ENCODE peak calls at places on chromosomes 11 and 22, in nine cellular contexts. One of them, this sample, is unnamed.

GRCh38 chr11:115054541-115055538 is 376.5 kb downstream of the NXPE2 start:
- DNase-seq in HL-60: no peak
- DNase-seq in cardiac fibroblast: no peak
- DNase-seq in upper lobe of right lung: no peak
- DNase-seq in endothelial cell of umbilical vein: no peak
- DNase-seq in epithelial cell of esophagus: no peak
- DNase-seq in heart right ventricle: peak
- DNase-seq in kidney: no peak
- DNase-seq in mucosa of descending colon: no peak
- DNase-seq in this sample: no peak

GRCh38 chr11:65290448-65291165 is 24.1 kb upstream of the CDC42EP2 start:
- DNase-seq in heart right ventricle: peak
- DNase-seq in HL-60: peak
- DNase-seq in epithelial cell of esophagus: peak
- DNase-seq in cardiac fibroblast: peak
- DNase-seq in endothelial cell of umbilical vein: peak
- DNase-seq in kidney: peak
- DNase-seq in upper lobe of right lung: peak
- DNase-seq in mucosa of descending colon: peak
- DNase-seq in this sample: peak

GRCh38 chr22:42897960-42898359 is 40.9 kb upstream of the ARFGAP3 start:
- DNase-seq in HL-60: no peak
- DNase-seq in mucosa of descending colon: no peak
- DNase-seq in epithelial cell of esophagus: no peak
- DNase-seq in heart right ventricle: no peak
- DNase-seq in endothelial cell of umbilical vein: no peak
- DNase-seq in upper lobe of right lung: no peak
- DNase-seq in kidney: no peak
- DNase-seq in cardiac fibroblast: no peak
- DNase-seq in this sample: no peak

GRCh38 chr11:67371549-67372231 is 1.7 kb downstream of the CLCF1 start:
- DNase-seq in mucosa of descending colon: peak
- DNase-seq in epithelial cell of esophagus: peak
- DNase-seq in cardiac fibroblast: peak
- DNase-seq in kidney: no peak
- DNase-seq in HL-60: peak
- DNase-seq in heart right ventricle: no peak
- DNase-seq in endothelial cell of umbilical vein: no peak
- DNase-seq in upper lobe of right lung: peak
- DNase-seq in this sample: no peak

GRCh38 chr22:43501951-43502874 is 90.4 kb downstream of the MPPED1 start:
- DNase-seq in mucosa of descending colon: no peak
- DNase-seq in HL-60: no peak
- DNase-seq in upper lobe of right lung: no peak
- DNase-seq in endothelial cell of umbilical vein: no peak
- DNase-seq in heart right ventricle: no peak
- DNase-seq in epithelial cell of esophagus: no peak
- DNase-seq in kidney: peak
- DNase-seq in cardiac fibroblast: no peak
- DNase-seq in this sample: no peak

GRCh38 chr22:42412744-42413220 is 19.4 kb downstream of the NFAM1 start:
- DNase-seq in cardiac fibroblast: no peak
- DNase-seq in upper lobe of right lung: no peak
- DNase-seq in kidney: no peak
- DNase-seq in endothelial cell of umbilical vein: no peak
- DNase-seq in mucosa of descending colon: no peak
- DNase-seq in HL-60: no peak
- DNase-seq in epithelial cell of esophagus: no peak
- DNase-seq in heart right ventricle: no peak
- DNase-seq in this sample: no peak

GRCh38 chr22:19984201-19984753 is 32.3 kb downstream of the ARVCF start:
- DNase-seq in heart right ventricle: peak
- DNase-seq in mucosa of descending colon: peak
- DNase-seq in endothelial cell of umbilical vein: peak
- DNase-seq in kidney: peak
- DNase-seq in epithelial cell of esophagus: peak
- DNase-seq in upper lobe of right lung: no peak
- DNase-seq in cardiac fibroblast: no peak
- DNase-seq in HL-60: no peak
- DNase-seq in this sample: no peak

GRCh38 chr11:85930879-85931366 is 75.7 kb downstream of the CCDC83 start:
- DNase-seq in upper lobe of right lung: no peak
- DNase-seq in endothelial cell of umbilical vein: no peak
- DNase-seq in HL-60: no peak
- DNase-seq in kidney: no peak
- DNase-seq in cardiac fibroblast: no peak
- DNase-seq in heart right ventricle: no peak
- DNase-seq in mucosa of descending colon: no peak
- DNase-seq in epithelial cell of esophagus: no peak
- DNase-seq in this sample: no peak

GRCh38 chr11:8709777-8710176 is 27.2 kb downstream of the RPL27A start:
- DNase-seq in mucosa of descending colon: no peak
- DNase-seq in upper lobe of right lung: no peak
- DNase-seq in endothelial cell of umbilical vein: no peak
- DNase-seq in epithelial cell of esophagus: no peak
- DNase-seq in HL-60: no peak
- DNase-seq in kidney: no peak
- DNase-seq in heart right ventricle: no peak
- DNase-seq in cardiac fibroblast: no peak
- DNase-seq in this sample: no peak

GRCh38 chr11:7672960-7673723 is at the start of gene CYB5R2:
- DNase-seq in HL-60: no peak
- DNase-seq in kidney: peak
- DNase-seq in upper lobe of right lung: peak
- DNase-seq in mucosa of descending colon: peak
- DNase-seq in epithelial cell of esophagus: peak
- DNase-seq in heart right ventricle: peak
- DNase-seq in cardiac fibroblast: peak
- DNase-seq in endothelial cell of umbilical vein: peak
- DNase-seq in this sample: no peak

GRCh38 chr11:10122337-10123197 is 171.5 kb downstream of the SBF2 start:
- DNase-seq in HL-60: peak
- DNase-seq in mucosa of descending colon: no peak
- DNase-seq in endothelial cell of umbilical vein: no peak
- DNase-seq in cardiac fibroblast: peak
- DNase-seq in kidney: no peak
- DNase-seq in epithelial cell of esophagus: peak
- DNase-seq in heart right ventricle: no peak
- DNase-seq in upper lobe of right lung: no peak
- DNase-seq in this sample: no peak

DNA sequence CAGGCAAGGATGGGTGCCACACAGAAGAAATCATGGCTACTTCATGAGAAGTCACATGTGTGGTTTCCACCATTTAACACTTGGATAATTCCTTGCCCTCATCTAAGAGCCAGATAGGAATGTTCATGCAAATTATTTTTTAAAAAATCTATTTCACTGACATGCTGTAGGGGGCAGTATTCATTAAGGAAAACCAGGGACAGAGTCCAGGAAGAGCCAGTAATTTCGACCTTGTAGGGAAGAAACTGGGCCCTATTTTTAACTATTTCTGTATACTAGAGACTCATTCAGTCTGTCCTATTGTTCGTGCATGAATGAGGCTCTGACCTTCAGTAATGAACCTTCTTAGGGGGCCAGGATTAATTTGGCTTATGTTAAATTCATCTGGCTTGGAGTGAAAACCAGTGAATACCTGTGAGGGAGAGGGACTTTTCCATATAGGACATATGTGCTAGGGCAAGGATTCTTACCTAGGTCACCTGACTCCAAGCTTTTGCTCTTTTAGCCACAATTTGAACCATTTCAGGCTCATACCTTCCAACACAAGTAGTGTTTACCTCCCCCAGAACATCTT is 192.7 kb downstream of the NAV2 start:
- DNase-seq in kidney: no peak
- DNase-seq in cardiac fibroblast: peak
- DNase-seq in upper lobe of right lung: no peak
- DNase-seq in mucosa of descending colon: no peak
- DNase-seq in endothelial cell of umbilical vein: peak
- DNase-seq in epithelial cell of esophagus: peak
- DNase-seq in HL-60: no peak
- DNase-seq in heart right ventricle: no peak
- DNase-seq in this sample: no peak
- TF ChIP-seq CTCF in kidney: peak
- TF ChIP-seq CTCF in cardiac fibroblast: peak
- TF ChIP-seq CTCF in upper lobe of right lung: peak
- TF ChIP-seq CTCF in mucosa of descending colon: no peak
- TF ChIP-seq CTCF in endothelial cell of umbilical vein: peak
- TF ChIP-seq CTCF in epithelial cell of esophagus: peak
- TF ChIP-seq CTCF in HL-60: no peak
- TF ChIP-seq CTCF in heart right ventricle: peak
- TF ChIP-seq CTCF in this sample: peak

GRCh38 chr11:12007769-12008737 is at the start of gene DKK3:
- DNase-seq in endothelial cell of umbilical vein: peak
- DNase-seq in mucosa of descending colon: no peak
- DNase-seq in HL-60: no peak
- DNase-seq in upper lobe of right lung: no peak
- DNase-seq in epithelial cell of esophagus: peak
- DNase-seq in kidney: no peak
- DNase-seq in cardiac fibroblast: peak
- DNase-seq in heart right ventricle: peak
- DNase-seq in this sample: no peak
- H3K4me3 ChIP-seq in endothelial cell of umbilical vein: peak
- H3K4me3 ChIP-seq in mucosa of descending colon: no peak
- H3K4me3 ChIP-seq in HL-60: no peak
- H3K4me3 ChIP-seq in upper lobe of right lung: peak
- H3K4me3 ChIP-seq in epithelial cell of esophagus: peak
- H3K4me3 ChIP-seq in kidney: peak
- H3K4me3 ChIP-seq in cardiac fibroblast: peak
- H3K4me3 ChIP-seq in heart right ventricle: peak
- H3K4me3 ChIP-seq in this sample: peak

GRCh38 chr11:63427971-63428508 is 58.5 kb downstream of the SLC22A9 start:
- DNase-seq in HL-60: no peak
- DNase-seq in epithelial cell of esophagus: peak
- DNase-seq in heart right ventricle: no peak
- DNase-seq in mucosa of descending colon: no peak
- DNase-seq in cardiac fibroblast: no peak
- DNase-seq in kidney: no peak
- DNase-seq in endothelial cell of umbilical vein: no peak
- DNase-seq in upper lobe of right lung: no peak
- DNase-seq in this sample: no peak
- TF ChIP-seq CTCF in HL-60: no peak
- TF ChIP-seq CTCF in epithelial cell of esophagus: peak
- TF ChIP-seq CTCF in heart right ventricle: no peak
- TF ChIP-seq CTCF in mucosa of descending colon: no peak
- TF ChIP-seq CTCF in cardiac fibroblast: no peak
- TF ChIP-seq CTCF in kidney: no peak
- TF ChIP-seq CTCF in endothelial cell of umbilical vein: no peak
- TF ChIP-seq CTCF in upper lobe of right lung: no peak
- TF ChIP-seq CTCF in this sample: no peak

DNA sequence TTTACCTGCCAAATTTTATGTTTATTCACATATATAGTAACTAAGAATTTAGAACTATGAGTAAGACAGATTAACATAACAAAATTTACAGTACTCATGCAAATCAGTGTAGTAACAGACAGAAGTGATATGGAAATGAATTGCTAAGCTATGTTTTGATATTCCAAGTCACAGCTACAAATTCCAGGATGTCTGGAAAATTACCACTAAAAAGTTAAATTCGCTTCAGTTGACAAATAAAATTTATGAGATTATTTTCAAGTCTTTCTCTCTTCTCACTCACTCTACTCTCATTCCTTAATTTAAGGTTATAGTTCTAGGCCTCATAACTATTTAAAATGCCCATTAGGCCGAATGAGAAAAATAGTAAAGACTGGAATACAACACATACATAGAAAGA is 18.1 kb downstream of the XKR3 start:
- DNase-seq in mucosa of descending colon: no peak
- DNase-seq in cardiac fibroblast: no peak
- DNase-seq in HL-60: no peak
- DNase-seq in heart right ventricle: no peak
- DNase-seq in upper lobe of right lung: no peak
- DNase-seq in epithelial cell of esophagus: no peak
- DNase-seq in kidney: no peak
- DNase-seq in endothelial cell of umbilical vein: no peak
- DNase-seq in this sample: no peak
- H3K4me3 ChIP-seq in mucosa of descending colon: no peak
- H3K4me3 ChIP-seq in cardiac fibroblast: no peak
- H3K4me3 ChIP-seq in HL-60: no peak
- H3K4me3 ChIP-seq in heart right ventricle: no peak
- H3K4me3 ChIP-seq in upper lobe of right lung: no peak
- H3K4me3 ChIP-seq in epithelial cell of esophagus: no peak
- H3K4me3 ChIP-seq in kidney: no peak
- H3K4me3 ChIP-seq in endothelial cell of umbilical vein: no peak
- H3K4me3 ChIP-seq in this sample: no peak

DNA sequence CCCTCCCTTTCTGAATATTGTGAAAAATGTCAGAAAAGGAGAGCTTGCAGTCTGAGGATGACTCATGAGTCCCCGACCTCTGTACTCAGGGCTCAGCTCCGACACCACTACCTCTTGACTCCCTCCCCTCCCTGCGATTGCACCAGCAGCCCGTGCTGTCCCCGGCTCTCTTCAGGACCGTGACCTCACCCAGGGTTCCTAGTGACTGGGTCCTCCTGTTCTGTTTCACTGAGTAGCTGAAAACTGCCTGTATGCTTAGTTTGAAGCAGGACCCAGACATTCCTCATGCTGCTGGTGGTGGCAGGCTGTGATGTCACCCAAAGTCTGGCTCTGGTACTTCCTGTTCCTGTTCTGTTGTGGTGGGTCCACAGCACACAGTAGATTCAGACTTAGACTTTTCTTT is 11.7 kb downstream of the PHRF1 start:
- DNase-seq in cardiac fibroblast: peak
- DNase-seq in endothelial cell of umbilical vein: no peak
- DNase-seq in HL-60: peak
- DNase-seq in mucosa of descending colon: peak
- DNase-seq in upper lobe of right lung: peak
- DNase-seq in kidney: no peak
- DNase-seq in heart right ventricle: no peak
- DNase-seq in epithelial cell of esophagus: no peak
- DNase-seq in this sample: no peak
- TF ChIP-seq CTCF in cardiac fibroblast: no peak
- TF ChIP-seq CTCF in endothelial cell of umbilical vein: no peak
- TF ChIP-seq CTCF in HL-60: no peak
- TF ChIP-seq CTCF in mucosa of descending colon: no peak
- TF ChIP-seq CTCF in upper lobe of right lung: no peak
- TF ChIP-seq CTCF in kidney: no peak
- TF ChIP-seq CTCF in heart right ventricle: no peak
- TF ChIP-seq CTCF in epithelial cell of esophagus: no peak
- TF ChIP-seq CTCF in this sample: no peak

DNA sequence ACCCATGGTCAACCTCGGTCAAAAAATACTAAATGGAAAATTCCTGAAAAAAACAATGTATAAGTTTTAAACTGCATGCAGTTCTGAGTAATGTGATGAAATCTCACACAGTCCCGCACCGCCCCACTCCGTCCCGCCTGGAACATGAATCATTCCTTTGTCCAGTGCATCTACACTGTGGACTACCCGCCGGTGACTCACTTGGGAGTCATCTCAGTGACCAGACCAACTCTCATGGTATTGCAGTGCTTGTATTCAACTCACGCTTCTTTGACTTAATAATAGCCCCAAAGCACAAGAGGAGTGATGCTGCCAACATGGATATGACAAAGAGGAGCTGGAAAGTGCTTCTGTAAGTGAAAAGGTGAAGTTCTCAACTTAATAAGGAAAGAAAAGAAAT is 48.8 kb downstream of the ARHGAP32 start:
- DNase-seq in epithelial cell of esophagus: peak
- DNase-seq in upper lobe of right lung: peak
- DNase-seq in heart right ventricle: peak
- DNase-seq in kidney: peak
- DNase-seq in cardiac fibroblast: peak
- DNase-seq in endothelial cell of umbilical vein: peak
- DNase-seq in mucosa of descending colon: peak
- DNase-seq in HL-60: no peak
- DNase-seq in this sample: peak
- H3K4me3 ChIP-seq in epithelial cell of esophagus: no peak
- H3K4me3 ChIP-seq in upper lobe of right lung: no peak
- H3K4me3 ChIP-seq in heart right ventricle: no peak
- H3K4me3 ChIP-seq in kidney: no peak
- H3K4me3 ChIP-seq in cardiac fibroblast: no peak
- H3K4me3 ChIP-seq in endothelial cell of umbilical vein: no peak
- H3K4me3 ChIP-seq in mucosa of descending colon: no peak
- H3K4me3 ChIP-seq in HL-60: no peak
- H3K4me3 ChIP-seq in this sample: peak